ENCODE peak calls at places on chromosomes 11 and 22, in six cellular contexts. R is stomach, W is neural progenitor cell, J is left ventricle myocardium inferior, K is endodermal cell, Q is kidney epithelial cell. N is an unnamed sample.
A peak's percentile ranks its signal among the peaks of the same experiment; 100 is the strongest.

GRCh38 chr11:96015911-96016565 is 92.1 kb upstream of the MTMR2 start:
- DNase-seq in K (peak; percentile 60), Q (no peak), J (no peak), W (no peak), R (no peak), N (no peak)

GRCh38 chr22:23128269-23129108 is 13.3 kb downstream of the RSPH14 start:
- DNase-seq in W (peak; percentile 91), J (peak; percentile 59), R (peak; percentile 84), Q (no peak), K (peak; percentile 95), N (peak; percentile 62)

GRCh38 chr11:46906596-46906995 is 11.8 kb downstream of the LRP4 start:
- DNase-seq in W (peak; percentile 46), Q (no peak), J (no peak), R (peak; percentile 34), K (peak; percentile 81), N (no peak)

GRCh38 chr11:78127408-78127807 is 12.0 kb downstream of the ALG8 start:
- DNase-seq in R (no peak), W (no peak), J (no peak), Q (no peak), K (no peak), N (no peak)

GRCh38 chr22:43434601-43435311 is 22.9 kb downstream of the MPPED1 start:
- DNase-seq in W (no peak), Q (no peak), K (no peak), R (no peak), J (no peak), N (no peak)

GRCh38 chr11:46761807-46762206 is 42.8 kb downstream of the F2 start:
- DNase-seq in Q (no peak), K (no peak), W (no peak), R (no peak), J (no peak), N (no peak)

GRCh38 chr11:111417011-111417765 is 38.1 kb upstream of the POU2AF1 start:
- DNase-seq in J (no peak), K (peak; percentile 35), W (no peak), R (no peak), Q (no peak), N (no peak)

GRCh38 chr11:88523362-88524028 is 186.0 kb upstream of the CTSC start:
- DNase-seq in K (no peak), J (no peak), W (no peak), Q (no peak), R (no peak), N (no peak)

GRCh38 chr11:107017433-107018227 is 646 bp downstream of the GUCY1A2 start:
- DNase-seq in J (peak; percentile 45), K (peak; percentile 92), R (no peak), Q (no peak), W (peak; percentile 86), N (no peak)

GRCh38 chr11:10305262-10305963 is 540 bp downstream of the ADM start:
- DNase-seq in W (peak; percentile 74), K (peak; percentile 76), J (peak; percentile 35), Q (no peak), R (peak; percentile 49), N (no peak)

GRCh38 chr11:104343578-104343977 is 179.6 kb upstream of the PDGFD start:
- DNase-seq in Q (no peak), J (no peak), W (peak; percentile 27), K (no peak), R (no peak), N (no peak)

GRCh38 chr11:66466225-66467033 is at the start of gene PELI3:
- DNase-seq in W (peak; percentile 96), J (peak; percentile 92), K (peak; percentile 99), Q (peak; percentile 39), R (peak; percentile 95), N (peak; percentile 45)

DNA sequence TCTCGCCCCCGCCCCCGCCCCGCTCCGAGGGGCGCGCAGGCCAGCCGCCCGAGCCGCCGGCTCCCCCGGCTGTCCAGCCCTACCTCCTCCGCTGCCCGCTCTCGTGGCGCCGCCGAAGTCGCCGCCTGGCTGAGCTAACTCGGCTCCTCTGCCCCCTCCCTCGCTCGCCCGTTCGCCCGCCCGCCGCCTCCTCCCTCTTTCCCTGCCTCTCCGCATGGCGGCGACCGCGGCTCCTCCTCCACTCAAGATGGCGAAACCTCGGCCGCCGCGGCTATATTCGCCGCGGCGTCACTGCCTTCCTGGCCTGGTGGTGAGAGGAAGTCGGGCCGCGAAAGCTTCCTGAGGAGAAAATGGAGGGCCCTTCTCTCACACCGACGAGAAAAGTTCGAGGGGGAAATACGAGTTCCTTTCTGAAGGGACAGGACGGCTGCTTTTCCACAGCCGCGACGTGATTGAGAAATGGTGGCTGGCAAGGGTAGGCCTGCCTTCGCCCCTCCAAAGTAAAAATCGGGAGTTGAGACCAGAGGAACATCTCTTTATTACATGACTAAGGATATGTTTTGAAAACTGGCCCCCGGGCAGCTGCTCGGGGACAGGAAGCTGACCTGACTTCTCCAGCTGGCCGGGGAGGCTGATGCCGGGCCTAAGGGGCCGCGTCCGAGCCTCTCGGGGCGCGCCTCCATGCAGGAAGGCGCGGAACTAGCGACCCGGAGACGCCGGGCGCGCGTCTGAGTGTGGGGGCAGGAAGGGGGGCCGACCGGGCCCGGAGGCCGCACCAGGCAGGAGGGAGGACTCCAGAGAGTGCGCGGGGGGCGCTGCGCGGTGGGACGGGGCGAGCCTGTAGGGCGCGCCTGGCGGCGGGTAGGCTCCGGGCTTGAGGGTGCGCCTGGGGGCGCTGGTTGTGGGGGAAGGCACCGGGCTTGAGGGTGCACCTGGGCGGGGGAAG is at the start of gene DDX6:
- DNase-seq in R (peak; percentile 93), W (peak; percentile 95), K (peak; percentile 96), J (peak; percentile 93), Q (no peak), N (peak; percentile 44)
- TF ChIP-seq CTCF in R (peak; percentile 26), W (peak; percentile 36), K (no peak), J (peak; percentile 44), Q (peak; percentile 38), N (peak; percentile 36)

GRCh38 chr22:45934659-45935341 is 42.2 kb downstream of the WNT7B start:
- DNase-seq in Q (peak; percentile 95), R (peak; percentile 37), K (no peak), W (no peak), J (no peak), N (peak; percentile 68)
- H3K4me3 ChIP-seq in Q (no peak overlapping the region), R (no peak overlapping the region), K (no peak overlapping the region), W (no peak overlapping the region), J (no peak overlapping the region), N (peak overlapping the region; percentile 32)

GRCh38 chr22:50577987-50578775 is at the start of gene CPT1B:
- DNase-seq in K (no peak), R (no peak), Q (no peak), J (peak; percentile 70), W (no peak), N (no peak)
- TF ChIP-seq CTCF in K (peak; percentile 11), R (no peak), Q (no peak), J (peak; percentile 45), W (no peak), N (peak; percentile 20)

GRCh38 chr22:26658671-26659478 is 1.5 kb downstream of the MIAT start:
- DNase-seq in W (peak; percentile 94), K (peak; percentile 95), J (no peak), Q (peak; percentile 93), R (peak; percentile 40), N (peak; percentile 67)
- H3K4me3 ChIP-seq in W (peak overlapping the region; percentile 97), K (peak overlapping the region; percentile 74), J (peak overlapping the region; percentile 56), Q (peak overlapping the region; percentile 17), R (peak overlapping the region; percentile 29), N (peak overlapping the region; percentile 36)

DNA sequence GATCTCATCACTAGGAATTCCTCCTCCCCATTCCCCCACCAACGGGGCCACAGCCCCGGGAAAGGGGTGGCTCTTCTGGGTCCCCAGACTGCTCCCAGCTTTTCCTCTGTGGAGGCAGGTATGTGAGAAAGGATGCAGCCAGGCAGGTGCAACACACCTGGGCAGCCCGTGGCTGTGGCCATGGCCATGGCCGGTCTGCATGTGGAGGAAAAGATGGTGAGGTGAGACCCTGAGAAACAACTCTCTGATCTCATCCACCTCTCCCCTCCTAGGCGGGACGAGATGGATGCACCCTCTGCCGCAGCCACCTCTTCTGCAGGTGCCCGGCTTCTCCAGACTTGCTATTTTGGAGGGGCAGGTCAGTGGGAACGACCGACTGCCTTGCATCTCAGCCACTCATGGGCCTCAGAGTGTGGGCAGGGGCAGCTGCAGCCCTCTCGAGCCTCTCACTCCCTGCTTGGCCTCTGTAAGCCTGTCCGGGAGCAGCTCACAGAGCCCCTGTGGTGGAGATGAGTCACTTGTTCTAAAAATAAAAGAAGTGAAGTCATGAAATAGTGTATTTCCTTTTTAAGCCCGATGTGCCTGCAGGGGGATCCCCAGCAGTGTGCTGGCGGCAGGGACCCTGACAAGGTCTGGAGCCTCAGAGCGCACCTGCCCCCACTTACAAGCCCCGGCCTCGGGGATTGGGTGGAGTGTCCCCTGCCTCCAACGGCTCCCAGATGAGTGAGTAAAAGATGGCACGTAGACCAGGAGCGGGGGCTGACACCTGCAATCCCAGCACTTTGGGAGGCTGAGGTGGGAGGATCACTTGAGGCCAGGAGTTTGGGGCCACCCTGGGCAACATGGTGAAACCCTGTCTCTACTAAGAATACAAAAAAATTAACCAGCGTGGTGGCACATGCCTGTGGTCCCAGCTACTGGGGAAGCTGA is 10.7 kb downstream of the SMIM38 start:
- DNase-seq in Q (peak; percentile 83), R (no peak), J (peak; percentile 30), W (peak; percentile 34), K (peak; percentile 83), N (peak; percentile 32)
- TF ChIP-seq CTCF in Q (peak; percentile 30), R (no peak), J (no peak), W (no peak), K (no peak), N (peak; percentile 46)

GRCh38 chr22:48567213-48567975 is 1260.3 kb downstream of the BRD1 start:
- DNase-seq in W (no peak), R (no peak), Q (no peak), K (no peak), J (no peak), N (no peak)

GRCh38 chr22:48564995-48565394 is 1262.7 kb downstream of the BRD1 start:
- DNase-seq in R (no peak), Q (no peak), W (no peak), K (no peak), J (no peak), N (no peak)

GRCh38 chr22:48565901-48566501 is 1261.7 kb downstream of the BRD1 start:
- DNase-seq in J (no peak), K (no peak), R (no peak), Q (no peak), W (no peak), N (no peak)

GRCh38 chr22:48568736-48569330 is 1258.8 kb downstream of the BRD1 start:
- DNase-seq in R (no peak), J (no peak), W (no peak), Q (no peak), K (no peak), N (no peak)

DNA sequence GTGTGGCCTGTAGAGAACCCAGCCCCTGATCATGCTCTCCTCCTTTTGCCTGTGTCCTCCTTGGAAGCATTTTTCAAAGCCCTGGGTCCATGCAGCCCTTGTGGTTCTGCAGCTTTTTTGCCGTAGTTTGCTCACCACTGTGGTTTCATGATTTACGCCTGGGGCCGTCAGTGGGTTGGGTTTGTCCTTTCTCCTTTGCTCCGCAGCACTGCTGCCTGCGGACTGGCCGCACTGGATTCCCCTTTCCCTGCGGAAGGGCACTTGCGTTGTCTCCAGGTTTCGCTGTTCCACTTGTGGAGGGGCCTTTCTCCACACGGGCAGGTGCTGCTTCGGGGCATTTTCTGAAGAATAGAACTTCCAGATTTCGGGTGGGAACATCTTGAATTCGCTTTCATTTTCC is 1260.9 kb downstream of the BRD1 start:
- DNase-seq in R (no peak), Q (no peak), W (no peak), J (no peak), K (no peak), N (no peak)
- H3K4me3 ChIP-seq in R (no peak overlapping the region), Q (no peak overlapping the region), W (no peak overlapping the region), J (no peak overlapping the region), K (no peak overlapping the region), N (no peak overlapping the region)

N was measured in AG09309.